ENCODE peak calls at places on chromosomes 4 and X, in nine cellular contexts. L is activated CD8-positive, alpha-beta memory T cell treated with anti-CD3 and anti-CD28 coated beads, Interleukin-2, amount 50 U/mL, for 4 hours; T is tibial artery; H is stomach; G is substantia nigra; X is DMS53; I is EL; Z is GM10248; R is NCI-H1048. P is an unnamed sample.

GRCh38 chr4:153257966-153258365 is 53.7 kb downstream of the TRIM2 start:
- DNase-seq in R (no peak), Z (no peak), G (no peak), H (no peak), T (no peak), I (peak), X (no peak), L (no peak), P (no peak)

GRCh38 chr4:77152421-77152820 is 4.6 kb upstream of the CCNG2 start:
- DNase-seq in I (no peak), Z (no peak), G (no peak), T (no peak), H (no peak), L (no peak), X (peak), R (no peak), P (no peak)

GRCh38 chr4:1246111-1246881 is 2.6 kb downstream of the CTBP1 start:
- DNase-seq in R (no peak), G (no peak), Z (no peak), L (no peak), X (no peak), H (no peak), T (peak), I (no peak), P (peak)

GRCh38 chr4:159142254-159142653 is 39.4 kb downstream of the RAPGEF2 start:
- DNase-seq in R (no peak), Z (no peak), I (peak), X (peak), H (no peak), T (no peak), G (no peak), L (no peak), P (peak)

GRCh38 chr4:138972956-138973819 is 42.4 kb upstream of the NOCT start:
- DNase-seq in T (no peak), Z (no peak), X (no peak), G (no peak), H (no peak), R (no peak), I (no peak), L (no peak), P (peak)

GRCh38 chrX:13167444-13168207 is 123.2 kb upstream of the FAM9C start:
- DNase-seq in T (peak), G (no peak), X (no peak), H (no peak), I (no peak), Z (no peak), L (no peak), R (no peak), P (peak)

GRCh38 chr4:156512622-156513021 is 459.0 kb downstream of the PDGFC start:
- DNase-seq in H (no peak), Z (no peak), I (no peak), G (no peak), T (no peak), R (no peak), L (no peak), X (peak), P (no peak)

GRCh38 chr4:162075691-162076090 is 88.1 kb downstream of the FSTL5 start:
- DNase-seq in G (no peak), T (no peak), I (no peak), H (no peak), L (no peak), X (no peak), R (no peak), Z (no peak), P (no peak)

GRCh38 chrX:74421181-74422028 is at the start of gene SLC16A2:
- DNase-seq in X (peak), L (peak), I (peak), T (peak), R (no peak), G (peak), Z (peak), H (peak), P (peak)

GRCh38 chr4:48332661-48333060 is 8.7 kb upstream of the SLAIN2 start:
- DNase-seq in G (no peak), Z (no peak), H (no peak), X (no peak), T (no peak), I (no peak), L (no peak), R (no peak), P (no peak)

GRCh38 chr4:55545681-55546632 is 752 bp downstream of the CLOCK start:
- DNase-seq in I (peak), H (peak), T (peak), X (peak), Z (peak), G (peak), L (peak), R (no peak), P (peak)

GRCh38 chr4:2483237-2483636 is 14.3 kb downstream of the RNF4 start:
- DNase-seq in L (no peak), R (no peak), G (no peak), X (no peak), T (no peak), Z (peak), I (no peak), H (no peak), P (no peak)

GRCh38 chr4:140579278-140579677 is 10.5 kb upstream of the UCP1 start:
- DNase-seq in L (no peak), R (no peak), I (no peak), G (no peak), H (no peak), X (peak), T (no peak), Z (no peak), P (no peak)

GRCh38 chrX:24828600-24828999 is 134.9 kb downstream of the POLA1 start:
- DNase-seq in Z (no peak), X (no peak), I (no peak), T (no peak), R (no peak), L (no peak), G (no peak), H (no peak), P (no peak)

GRCh38 chrX:12798601-12799000 is 7.4 kb downstream of the PRPS2 start:
- DNase-seq in R (no peak), H (no peak), G (no peak), T (no peak), L (no peak), Z (no peak), X (no peak), I (no peak), P (no peak)

GRCh38 chr4:102758241-102758871 is 2.4 kb downstream of the MANBA start:
- DNase-seq in Z (no peak), X (peak), G (no peak), L (no peak), T (no peak), H (no peak), I (no peak), R (no peak), P (no peak)

GRCh38 chr4:7342223-7342576 is 92.5 kb downstream of the PSAPL1 start:
- DNase-seq in I (no peak), R (no peak), Z (no peak), L (no peak), G (peak), X (no peak), T (no peak), H (no peak), P (no peak)

GRCh38 chrX:144586756-144587155 is 660.5 kb upstream of the SPANXN1 start:
- DNase-seq in T (no peak), X (peak), G (no peak), L (no peak), I (no peak), H (no peak), R (no peak), Z (no peak), P (no peak)

GRCh38 chr4:15920723-15921591 is 17.6 kb downstream of the FGFBP1 start:
- DNase-seq in T (peak), L (no peak), R (no peak), X (peak), I (peak), Z (no peak), G (no peak), H (peak), P (peak)

GRCh38 chr4:19987746-19988145 is 264.0 kb upstream of the SLIT2 start:
- DNase-seq in T (no peak), R (no peak), L (no peak), G (no peak), I (peak), X (no peak), Z (no peak), H (no peak), P (peak)

GRCh38 chr4:66482186-66482585 is 811.9 kb upstream of the EPHA5 start:
- DNase-seq in G (no peak), X (no peak), Z (no peak), L (no peak), I (peak), H (no peak), R (no peak), T (no peak), P (no peak)

GRCh38 chrX:18886344-18887161 is 97.4 kb downstream of the PHKA2 start:
- DNase-seq in H (peak), G (peak), Z (peak), T (peak), R (no peak), X (peak), I (peak), L (peak), P (peak)

GRCh38 chr4:181475781-181476180 is 767.4 kb upstream of the TENM3 start:
- DNase-seq in I (no peak), T (no peak), Z (no peak), G (no peak), X (peak), H (no peak), L (no peak), R (no peak), P (no peak)

GRCh38 chr4:93832097-93832496 is 3.5 kb downstream of the ATOH1 start:
- DNase-seq in I (no peak), T (no peak), X (no peak), R (no peak), L (no peak), H (no peak), G (no peak), Z (no peak), P (no peak)

GRCh38 chr4:7941111-7942018 is 1.7 kb upstream of the AFAP1 start:
- DNase-seq in Z (no peak), G (no peak), H (no peak), X (peak), T (no peak), R (no peak), I (peak), L (no peak), P (no peak)

GRCh38 chr4:76458829-76459228 is 23.8 kb downstream of the SHROOM3 start:
- DNase-seq in G (no peak), R (no peak), I (peak), L (no peak), X (no peak), H (no peak), Z (no peak), T (no peak), P (peak)

GRCh38 chrX:38305971-38306370 is 21.3 kb downstream of the RPGR start:
- DNase-seq in Z (no peak), R (no peak), G (no peak), X (no peak), L (no peak), T (no peak), I (no peak), H (no peak), P (no peak)

GRCh38 chr4:140603286-140603685 is 34.5 kb upstream of the UCP1 start:
- DNase-seq in R (no peak), T (no peak), I (no peak), L (no peak), G (no peak), H (no peak), Z (no peak), X (no peak), P (no peak)

GRCh38 chr4:179071120-179071519 is 1628.9 kb upstream of the AGA start:
- DNase-seq in T (no peak), R (no peak), X (no peak), I (no peak), Z (no peak), G (no peak), L (no peak), H (no peak), P (no peak)

GRCh38 chrX:112636951-112637541 is 42.7 kb downstream of the LHFPL1 start:
- DNase-seq in I (no peak), X (no peak), T (no peak), G (no peak), H (no peak), R (no peak), L (no peak), Z (no peak), P (peak)

GRCh38 chrX:117407449-117408170 is 709.0 kb downstream of the KLHL13 start:
- DNase-seq in H (no peak), Z (no peak), T (no peak), L (no peak), X (no peak), G (no peak), I (no peak), R (no peak), P (no peak)